ENCODE peak calls at places on chromosomes 12 and 14, in nine cellular contexts. A, P, R, Q, G, C, B, F and J are unnamed samples.

GRCh38 chr12:101414533-101415119 is 7.1 kb upstream of the ARL1 start:
- DNase-seq in A (peak; percentile 45), P (peak; percentile 66), R (peak; percentile 32), Q (peak; percentile 30), G (no peak), C (peak; percentile 13), B (no peak), F (peak; percentile 34), J (no peak)

GRCh38 chr14:50527970-50528369 is 4.4 kb downstream of the MAP4K5 start:
- DNase-seq in A (no peak), P (no peak), R (no peak), Q (no peak), G (no peak), C (no peak), B (no peak), F (no peak), J (no peak)

GRCh38 chr12:102342281-102343006 is 137.9 kb downstream of the IGF1 start:
- DNase-seq in A (no peak), P (no peak), R (no peak), Q (no peak), G (no peak), C (no peak), B (no peak), F (no peak), J (no peak)

GRCh38 chr12:46372852-46373302 is 304 bp upstream of the SLC38A2 start:
- DNase-seq in A (peak; percentile 97), P (no peak), R (no peak), Q (no peak), G (no peak), C (no peak), B (peak; percentile 98), F (no peak), J (no peak)

GRCh38 chr12:72742560-72742959 is 470.4 kb downstream of the TRHDE start:
- DNase-seq in A (no peak), P (no peak), R (no peak), Q (no peak), G (no peak), C (no peak), B (no peak), F (no peak), J (no peak)

GRCh38 chr12:93756295-93756694 is 79.1 kb downstream of the CRADD start:
- DNase-seq in A (no peak), P (no peak), R (no peak), Q (no peak), G (no peak), C (no peak), B (no peak), F (no peak), J (no peak)

GRCh38 chr14:95389471-95390011 is 69.8 kb upstream of the CLMN start:
- DNase-seq in A (no peak), P (no peak), R (peak; percentile 28), Q (no peak), G (no peak), C (no peak), B (no peak), F (no peak), J (no peak)

GRCh38 chr12:6386038-6386437 is 2.1 kb downstream of the LTBR start:
- DNase-seq in A (no peak), P (no peak), R (no peak), Q (no peak), G (no peak), C (no peak), B (no peak), F (no peak), J (no peak)

GRCh38 chr12:68317047-68317667 is 15.0 kb downstream of the MDM1 start:
- DNase-seq in A (peak; percentile 25), P (peak; percentile 56), R (no peak), Q (peak; percentile 15), G (no peak), C (peak; percentile 54), B (no peak), F (peak; percentile 45), J (no peak)

GRCh38 chr14:54725998-54726397 is 159.1 kb downstream of the SAMD4A start:
- DNase-seq in A (no peak), P (no peak), R (no peak), Q (no peak), G (no peak), C (no peak), B (no peak), F (no peak), J (no peak)

GRCh38 chr12:28258998-28259397 is 68.7 kb downstream of the CCDC91 start:
- DNase-seq in A (no peak), P (peak; percentile 40), R (peak; percentile 1), Q (no peak), G (no peak), C (no peak), B (no peak), F (no peak), J (no peak)

GRCh38 chr12:19456176-19456575 is 16.9 kb downstream of the AEBP2 start:
- DNase-seq in A (no peak), P (no peak), R (no peak), Q (no peak), G (no peak), C (no peak), B (no peak), F (no peak), J (no peak)

GRCh38 chr12:56947633-56948535 is 9.5 kb downstream of the RDH16 start:
- DNase-seq in A (no peak), P (no peak), R (no peak), Q (no peak), G (no peak), C (no peak), B (no peak), F (no peak), J (no peak)

GRCh38 chr12:53811606-53812005 is 59.8 kb upstream of the CISTR start:
- DNase-seq in A (no peak), P (no peak), R (no peak), Q (no peak), G (no peak), C (no peak), B (no peak), F (no peak), J (no peak)

GRCh38 chr14:98889107-98889835 is 382.7 kb downstream of the BCL11B start:
- DNase-seq in A (no peak), P (no peak), R (no peak), Q (no peak), G (no peak), C (no peak), B (no peak), F (no peak), J (no peak)

GRCh38 chr12:58801986-58802385 is 118.3 kb downstream of the LRIG3 start:
- DNase-seq in A (no peak), P (no peak), R (no peak), Q (no peak), G (no peak), C (no peak), B (no peak), F (no peak), J (no peak)

GRCh38 chr12:78171082-78171481 is 340.4 kb downstream of the NAV3 start:
- DNase-seq in A (no peak), P (no peak), R (no peak), Q (no peak), G (no peak), C (no peak), B (no peak), F (no peak), J (no peak)

GRCh38 chr12:96401061-96401871 is 1.0 kb upstream of the CDK17 start:
- DNase-seq in A (peak; percentile 24), P (peak; percentile 62), R (peak; percentile 74), Q (peak; percentile 61), G (no peak), C (peak; percentile 28), B (no peak), F (no peak), J (no peak)

GRCh38 chr12:7439579-7440505 is 4.1 kb downstream of the CD163L1 start:
- DNase-seq in A (no peak), P (peak; percentile 65), R (no peak), Q (peak; percentile 11), G (peak; percentile 64), C (peak; percentile 34), B (peak; percentile 83), F (no peak), J (no peak)

GRCh38 chr14:64671591-64671990 is 32.6 kb upstream of the PLEKHG3 start:
- DNase-seq in A (peak; percentile 65), P (peak; percentile 73), R (peak; percentile 71), Q (peak; percentile 39), G (no peak), C (no peak), B (no peak), F (peak; percentile 61), J (no peak)

GRCh38 chr12:53225635-53226424 is 6.2 kb downstream of the RARG start:
- DNase-seq in A (no peak), P (peak; percentile 78), R (no peak), Q (no peak), G (no peak), C (no peak), B (no peak), F (no peak), J (no peak)

GRCh38 chr12:23290627-23291330 is 658.7 kb downstream of the SOX5 start:
- DNase-seq in A (no peak), P (no peak), R (no peak), Q (no peak), G (no peak), C (no peak), B (no peak), F (no peak), J (no peak)